ENCODE peak calls at places on chromosomes 6 and 20, in five cellular contexts. E is activated naive CD4-positive, alpha-beta T cell; A is right cardiac atrium; I is progenitor cell of endocrine pancreas; V is GM12865. W is an unnamed sample.

GRCh38 chr20:1010659-1011058 is 8.5 kb upstream of the RSPO4 start:
- DNase-seq in I (no peak), A (no peak), V (peak), E (no peak), W (no peak)

GRCh38 chr20:49989234-49990065 is 6.7 kb downstream of the SNAI1 start:
- DNase-seq in I (no peak), A (peak), V (no peak), E (no peak), W (no peak)

GRCh38 chr20:41047279-41047974 is 18.8 kb downstream of the TOP1 start:
- DNase-seq in E (no peak), I (no peak), V (no peak), A (no peak), W (no peak)

GRCh38 chr20:50521709-50522674 is 11.8 kb downstream of the PTPN1 start:
- DNase-seq in A (no peak), V (no peak), I (no peak), E (no peak), W (no peak)

GRCh38 chr20:41047975-41048305 is 19.3 kb downstream of the TOP1 start:
- DNase-seq in E (no peak), V (peak), A (no peak), I (no peak), W (peak)

GRCh38 chr20:39630215-39630614 is 668.1 kb downstream of the DHX35 start:
- DNase-seq in A (no peak), V (no peak), I (no peak), E (no peak), W (no peak)

GRCh38 chr6:121393711-121394110 is 41.7 kb upstream of the GJA1 start:
- DNase-seq in I (no peak), A (no peak), V (no peak), E (no peak), W (no peak)

GRCh38 chr6:120826253-120826652 is 508.0 kb downstream of the TBC1D32 start:
- DNase-seq in V (peak), A (no peak), E (no peak), I (peak), W (peak)

GRCh38 chr6:57262491-57262890 is 40.4 kb upstream of the RAB23 start:
- DNase-seq in A (peak), E (no peak), V (no peak), I (no peak), W (no peak)